ENCODE peak calls at places on chromosomes 13 and 19, in ten cellular contexts. J, K, M, O, N, Y, R, D, G and B are unnamed samples.

GRCh38 chr13:95447766-95448165 is 104.8 kb upstream of the CLDN10 start:
- DNase-seq in Y (no peak), G (no peak), K (no peak), D (no peak), O (no peak), N (no peak), R (no peak), J (no peak), M (no peak), B (no peak)

GRCh38 chr19:4181053-4181508 is 1.3 kb downstream of the SIRT6 start:
- DNase-seq in O (no peak), R (no peak), K (no peak), N (no peak), G (no peak), D (no peak), M (no peak), Y (no peak), J (peak; percentile 30), B (no peak)

GRCh38 chr13:31681133-31681532 is 58.2 kb upstream of the RXFP2 start:
- DNase-seq in O (no peak), K (no peak), G (no peak), Y (no peak), J (no peak), M (no peak), N (no peak), D (no peak), R (no peak), B (no peak)

GRCh38 chr19:56291857-56292256 is 19.3 kb downstream of the EDDM13 start:
- DNase-seq in M (no peak), O (no peak), R (no peak), K (no peak), Y (no peak), N (no peak), D (no peak), G (no peak), J (no peak), B (no peak)

GRCh38 chr13:46595136-46595917 is 42.4 kb downstream of the LRCH1 start:
- DNase-seq in G (peak; percentile 68), R (no peak), M (no peak), D (peak; percentile 53), O (no peak), K (peak; percentile 49), J (peak; percentile 94), N (no peak), Y (no peak), B (no peak)

GRCh38 chr19:39078436-39079200 is 5.5 kb upstream of the ACP7 start:
- DNase-seq in R (no peak), O (no peak), N (no peak), D (no peak), M (peak; percentile 88), Y (peak; percentile 80), K (peak; percentile 99), G (no peak), J (no peak), B (peak; percentile 82)

GRCh38 chr13:40064723-40065122 is 409.3 kb downstream of the COG6 start:
- DNase-seq in G (no peak), Y (no peak), D (no peak), M (peak; percentile 90), N (no peak), J (no peak), K (peak; percentile 83), O (no peak), R (no peak), B (peak; percentile 81)

GRCh38 chr13:31987535-31988170 is 43.9 kb upstream of the FRY start:
- DNase-seq in M (no peak), G (no peak), Y (no peak), R (no peak), D (no peak), O (no peak), N (no peak), J (no peak), K (no peak), B (no peak)

GRCh38 chr13:63198076-63198475 is 1782.4 kb upstream of the PCDH20 start:
- DNase-seq in M (no peak), D (no peak), R (no peak), Y (no peak), O (no peak), K (peak; percentile 68), G (no peak), J (no peak), N (no peak), B (peak; percentile 57)

GRCh38 chr19:35449347-35450043 is 1.4 kb downstream of the FFAR2 start:
- DNase-seq in Y (no peak), K (no peak), O (no peak), N (peak; percentile 62), J (no peak), G (no peak), R (no peak), D (no peak), M (no peak), B (no peak)

GRCh38 chr19:32543107-32543900 is 37.7 kb upstream of the PDCD5 start:
- DNase-seq in M (peak; percentile 91), J (no peak), Y (no peak), K (peak; percentile 25), N (no peak), O (no peak), G (no peak), D (no peak), R (no peak), B (no peak)

GRCh38 chr13:20136781-20137703 is 23.8 kb downstream of the GJA3 start:
- DNase-seq in J (no peak), K (peak; percentile 9), O (no peak), R (peak; percentile 78), Y (no peak), M (no peak), G (peak; percentile 48), D (no peak), N (peak; percentile 69), B (no peak)

GRCh38 chr13:66154981-66155380 is 1075.2 kb downstream of the PCDH9 start:
- DNase-seq in K (peak; percentile 10), O (no peak), G (no peak), M (no peak), J (peak; percentile 4), D (no peak), Y (no peak), R (no peak), N (no peak), B (peak; percentile 5)

GRCh38 chr13:94858856-94859811 is 146.8 kb upstream of the SOX21 start:
- DNase-seq in D (no peak), Y (no peak), J (no peak), N (no peak), M (no peak), K (peak; percentile 38), R (no peak), O (peak; percentile 72), G (no peak), B (no peak)

GRCh38 chr13:25232937-25233515 is 54.3 kb downstream of the MTMR6 start:
- DNase-seq in D (peak; percentile 77), M (no peak), N (no peak), R (no peak), Y (no peak), G (peak; percentile 44), O (no peak), J (peak; percentile 60), K (peak; percentile 6), B (no peak)

GRCh38 chr19:16367269-16367683 is 42.6 kb downstream of the KLF2 start:
- DNase-seq in R (no peak), Y (no peak), N (no peak), O (peak; percentile 54), G (peak; percentile 94), J (peak; percentile 78), D (no peak), M (no peak), K (no peak), B (no peak)
- H3K4me3 ChIP-seq in R (no peak overlapping the region), Y (no peak overlapping the region), N (peak overlapping the region; percentile 12), O (peak overlapping the region; percentile 24), G (peak overlapping the region; percentile 42), J (peak overlapping the region; percentile 52), D (no peak overlapping the region), M (no peak overlapping the region), K (no peak overlapping the region), B (no peak overlapping the region)

GRCh38 chr19:13761423-13761822 is 2.9 kb upstream of the MRI1 start:
- DNase-seq in D (no peak), N (no peak), G (no peak), J (no peak), O (no peak), R (no peak), K (no peak), M (no peak), Y (no peak), B (no peak)
- H3K4me3 ChIP-seq in D (no peak overlapping the region), N (no peak overlapping the region), G (no peak overlapping the region), J (no peak overlapping the region), O (no peak overlapping the region), R (no peak overlapping the region), K (no peak overlapping the region), M (no peak overlapping the region), Y (no peak overlapping the region), B (no peak overlapping the region)

GRCh38 chr13:29906432-29907011 is 56.1 kb upstream of the UBL3 start:
- DNase-seq in K (no peak), M (no peak), G (no peak), R (no peak), D (no peak), J (no peak), N (no peak), Y (no peak), O (no peak), B (no peak)

GRCh38 chr13:29908411-29908810 is 58.0 kb upstream of the UBL3 start:
- DNase-seq in N (no peak), O (peak; percentile 75), R (no peak), D (no peak), M (peak; percentile 84), J (no peak), K (peak; percentile 73), Y (no peak), G (no peak), B (peak; percentile 64)

GRCh38 chr13:29907670-29908069 is 57.3 kb upstream of the UBL3 start:
- DNase-seq in G (peak; percentile 31), O (no peak), R (no peak), J (no peak), Y (no peak), K (no peak), M (no peak), N (no peak), D (no peak), B (no peak)

GRCh38 chr13:29903524-29903923 is 53.1 kb upstream of the UBL3 start:
- DNase-seq in K (no peak), R (no peak), Y (no peak), D (no peak), J (no peak), N (no peak), M (no peak), G (no peak), O (no peak), B (no peak)

GRCh38 chr13:29905845-29906244 is 55.4 kb upstream of the UBL3 start:
- DNase-seq in J (no peak), M (peak; percentile 72), K (peak; percentile 68), R (no peak), N (no peak), D (no peak), G (no peak), Y (no peak), O (no peak), B (no peak)
- H3K4me3 ChIP-seq in J (no peak overlapping the region), M (no peak overlapping the region), K (no peak overlapping the region), R (no peak overlapping the region), N (no peak overlapping the region), D (no peak overlapping the region), G (no peak overlapping the region), Y (no peak overlapping the region), O (no peak overlapping the region), B (no peak overlapping the region)

DNA sequence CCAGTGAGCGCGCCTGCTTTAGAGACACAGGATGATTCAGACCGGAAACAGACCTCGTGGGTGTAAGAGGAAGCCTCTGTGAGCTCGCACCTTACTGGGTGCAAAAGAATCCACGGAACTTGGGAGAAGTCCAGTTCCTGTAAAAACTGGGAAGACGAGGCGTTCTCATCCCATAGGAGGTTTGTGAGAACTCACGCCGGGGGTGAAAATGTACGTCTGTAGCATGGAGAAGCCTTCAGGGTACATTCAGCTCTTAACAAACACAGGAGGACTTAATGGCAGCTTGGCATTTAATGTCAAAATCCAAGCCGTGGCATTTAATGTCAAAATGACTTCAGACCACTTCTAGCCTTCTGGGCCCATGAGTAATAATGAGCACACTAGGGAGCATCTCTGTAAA is 17.4 kb upstream of the OR7D2 start:
- DNase-seq in N (no peak), G (no peak), J (no peak), M (no peak), K (no peak), Y (no peak), O (no peak), R (no peak), D (no peak), B (no peak)
- H3K4me3 ChIP-seq in N (no peak overlapping the region), G (no peak overlapping the region), J (no peak overlapping the region), M (no peak overlapping the region), K (no peak overlapping the region), Y (no peak overlapping the region), O (no peak overlapping the region), R (no peak overlapping the region), D (no peak overlapping the region), B (no peak overlapping the region)